ENCODE peak calls at places on chromosomes 1 and 21, in five cellular contexts. U is GF-D8; J is naive thymus-derived CD4-positive, alpha-beta T cell; M is stimulated activated CD8-positive, alpha-beta memory T cell treated with anti-CD3 and anti-CD28 coated beads, Interleukin-4, amount 100 ng/mL, for 4 hours; I is GOT3. Z is an unnamed sample.

GRCh38 chr1:218518341-218518740 is 173.2 kb downstream of the TGFB2 start:
- DNase-seq in M (no peak), I (no peak), J (no peak), U (no peak), Z (no peak)

GRCh38 chr21:33691945-33692594 is 49.8 kb downstream of the ITSN1 start:
- DNase-seq in I (no peak), U (no peak), M (no peak), J (no peak), Z (no peak)

GRCh38 chr1:63659448-63659847 is 66.2 kb downstream of the PGM1 start:
- DNase-seq in I (no peak), J (no peak), U (no peak), M (no peak), Z (no peak)

GRCh38 chr1:174990382-174990999 is 9.3 kb upstream of the CACYBP start:
- DNase-seq in U (peak; percentile 27), M (no peak), J (peak; percentile 50), I (no peak), Z (peak; percentile 17)

GRCh38 chr1:43238104-43238503 is 31.7 kb upstream of the TMEM125 start:
- DNase-seq in M (no peak), J (peak; percentile 24), U (peak; percentile 8), I (no peak), Z (peak; percentile 63)

GRCh38 chr1:25912076-25912831 is 6.0 kb upstream of the STMN1 start:
- DNase-seq in M (no peak), I (no peak), J (no peak), U (no peak), Z (no peak)

GRCh38 chr1:7470904-7471638 is 300.0 kb upstream of the VAMP3 start:
- DNase-seq in I (peak; percentile 76), M (no peak), J (no peak), U (no peak), Z (no peak)

GRCh38 chr21:19340303-19340702 is 936.7 kb upstream of the TMPRSS15 start:
- DNase-seq in I (no peak), U (no peak), M (no peak), J (no peak), Z (no peak)

GRCh38 chr1:158095737-158096335 is 84.9 kb upstream of the CD1D start:
- DNase-seq in J (peak; percentile 40), U (no peak), I (no peak), M (no peak), Z (no peak)

GRCh38 chr1:204465469-204466415 is 28.9 kb downstream of the PIK3C2B start:
- DNase-seq in I (no peak), J (no peak), M (no peak), U (peak; percentile 35), Z (peak; percentile 70)

GRCh38 chr1:175749075-175749474 is 5.7 kb upstream of the TNR start:
- DNase-seq in I (no peak), U (no peak), M (no peak), J (no peak), Z (no peak)

Z was measured in GDM1.